ENCODE peak calls at places on chromosomes 2 and 18, in nine cellular contexts. K is neural progenitor cell; Z is kidney; U is A549; G is psoas muscle; L is naive thymus-derived CD4-positive, alpha-beta T cell; B is prostate gland; V is esophagus squamous epithelium; E is transverse colon. W is an unnamed sample.

GRCh38 chr2:46601328-46601963 is 122.1 kb downstream of the TMEM247 start:
- DNase-seq in K (no peak), Z (no peak), U (no peak), G (no peak), L (no peak), B (no peak), V (no peak), E (no peak), W (no peak)

GRCh38 chr2:72892506-72893173 is 5.4 kb downstream of the SPR start:
- DNase-seq in K (peak; percentile 87), Z (peak; percentile 89), U (peak; percentile 85), G (peak; percentile 74), L (peak; percentile 28), B (peak; percentile 51), V (no peak), E (peak; percentile 76), W (no peak)

GRCh38 chr2:39418491-39418890 is 18.6 kb downstream of the MAP4K3 start:
- DNase-seq in K (no peak), Z (no peak), U (no peak), G (no peak), L (no peak), B (no peak), V (no peak), E (no peak), W (no peak)

GRCh38 chr18:56495884-56496283 is 142.5 kb downstream of the TXNL1 start:
- DNase-seq in K (no peak), Z (no peak), U (no peak), G (no peak), L (no peak), B (no peak), V (no peak), E (no peak), W (no peak)

GRCh38 chr2:190713476-190713875 is 64.6 kb downstream of the NAB1 start:
- DNase-seq in K (no peak), Z (no peak), U (no peak), G (no peak), L (no peak), B (no peak), V (no peak), E (no peak), W (no peak)

GRCh38 chr2:147294825-147295392 is 549.9 kb upstream of the ACVR2A start:
- DNase-seq in K (no peak), Z (no peak), U (no peak), G (no peak), L (no peak), B (no peak), V (no peak), E (no peak), W (no peak)

GRCh38 chr2:162011718-162012564 is 62.1 kb downstream of the DPP4 start:
- DNase-seq in K (no peak), Z (no peak), U (no peak), G (no peak), L (peak; percentile 87), B (no peak), V (no peak), E (no peak), W (no peak)

GRCh38 chr2:174573621-174574081 is 24.0 kb downstream of the WIPF1 start:
- DNase-seq in K (no peak), Z (no peak), U (no peak), G (no peak), L (peak; percentile 47), B (peak; percentile 49), V (no peak), E (no peak), W (no peak)

GRCh38 chr18:6994719-6995430 is 122.7 kb downstream of the LAMA1 start:
- DNase-seq in K (no peak), Z (no peak), U (no peak), G (no peak), L (no peak), B (peak; percentile 50), V (no peak), E (no peak), W (peak; percentile 92)

DNA sequence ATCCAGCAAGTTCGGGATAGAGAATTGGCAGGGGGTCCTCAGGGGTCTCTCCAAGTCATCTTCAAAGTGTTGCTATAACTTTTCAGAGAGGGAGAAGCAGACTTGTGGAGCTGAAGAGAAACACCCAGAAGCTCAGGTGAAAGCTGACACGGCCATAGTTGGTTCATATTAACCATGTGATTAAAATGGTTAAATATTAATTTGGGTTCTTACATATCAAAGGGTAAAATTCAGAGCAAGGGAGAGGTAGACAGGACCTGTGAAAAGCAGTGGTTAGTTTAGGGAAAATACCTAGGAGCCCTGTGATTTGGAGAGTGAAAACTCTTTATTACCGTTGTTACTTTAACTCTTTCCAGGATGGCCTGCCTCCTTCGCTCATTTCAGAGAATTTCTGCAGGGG is at the start of gene UGT1A6:
- DNase-seq in K (no peak), Z (no peak), U (no peak), G (no peak), L (no peak), B (no peak), V (no peak), E (no peak), W (no peak)
- H3K27ac ChIP-seq in K (no peak within 1 kb of the TSS), Z (peak within 1 kb of the TSS; percentile 52), U (peak within 1 kb of the TSS; percentile 85), G (no peak within 1 kb of the TSS), L (no peak within 1 kb of the TSS), B (no peak within 1 kb of the TSS), V (peak within 1 kb of the TSS; percentile 90), E (peak within 1 kb of the TSS; percentile 42), W (peak within 1 kb of the TSS; percentile 80)

GRCh38 chr2:9247786-9248185 is 41.2 kb downstream of the ASAP2 start:
- DNase-seq in K (no peak), Z (no peak), U (no peak), G (no peak), L (no peak), B (no peak), V (no peak), E (peak; percentile 47), W (no peak)
- H3K27ac ChIP-seq in K (no peak overlapping the region), Z (peak overlapping the region; percentile 58), U (peak overlapping the region; percentile 84), G (no peak overlapping the region), L (no peak overlapping the region), B (no peak overlapping the region), V (no peak overlapping the region), E (peak overlapping the region; percentile 74), W (peak overlapping the region; percentile 99)

DNA sequence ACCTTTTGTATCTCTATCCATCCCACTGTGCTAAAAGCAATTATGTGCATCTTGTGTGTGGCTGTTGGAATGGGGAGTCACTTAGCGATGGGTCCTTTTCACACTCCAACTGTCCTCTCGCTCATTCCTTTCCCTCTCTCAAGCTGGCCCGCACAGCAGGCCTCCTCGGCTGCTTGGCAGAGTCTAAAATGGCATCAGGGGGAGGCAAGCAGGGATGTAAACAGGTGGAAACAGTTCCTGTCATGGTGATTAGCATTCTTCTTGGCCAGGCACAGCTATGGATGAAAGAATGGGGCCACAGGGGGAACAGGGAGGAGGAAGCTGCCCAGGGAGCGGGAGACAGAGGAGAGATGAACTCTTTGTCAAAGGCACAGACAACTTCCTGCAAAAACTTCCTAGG is 56.2 kb upstream of the LRPPRC start:
- DNase-seq in K (peak; percentile 63), Z (no peak), U (no peak), G (no peak), L (no peak), B (no peak), V (no peak), E (no peak), W (no peak)
- H3K27ac ChIP-seq in K (peak overlapping the region; percentile 54), Z (no peak overlapping the region), U (no peak overlapping the region), G (no peak overlapping the region), L (no peak overlapping the region), B (no peak overlapping the region), V (no peak overlapping the region), E (no peak overlapping the region), W (no peak overlapping the region)

GRCh38 chr2:9714630-9715214 is 83.9 kb upstream of the YWHAQ start:
- DNase-seq in K (no peak), Z (no peak), U (no peak), G (no peak), L (no peak), B (no peak), V (no peak), E (no peak), W (no peak)

GRCh38 chr2:9710311-9710710 is 79.5 kb upstream of the YWHAQ start:
- DNase-seq in K (no peak), Z (no peak), U (no peak), G (no peak), L (no peak), B (no peak), V (no peak), E (no peak), W (peak; percentile 14)

GRCh38 chr2:9709539-9710285 is 78.9 kb upstream of the YWHAQ start:
- DNase-seq in K (no peak), Z (no peak), U (no peak), G (no peak), L (no peak), B (no peak), V (no peak), E (no peak), W (no peak)

GRCh38 chr2:9715238-9715637 is 84.4 kb upstream of the YWHAQ start:
- DNase-seq in K (no peak), Z (no peak), U (no peak), G (no peak), L (no peak), B (no peak), V (no peak), E (no peak), W (no peak)

DNA sequence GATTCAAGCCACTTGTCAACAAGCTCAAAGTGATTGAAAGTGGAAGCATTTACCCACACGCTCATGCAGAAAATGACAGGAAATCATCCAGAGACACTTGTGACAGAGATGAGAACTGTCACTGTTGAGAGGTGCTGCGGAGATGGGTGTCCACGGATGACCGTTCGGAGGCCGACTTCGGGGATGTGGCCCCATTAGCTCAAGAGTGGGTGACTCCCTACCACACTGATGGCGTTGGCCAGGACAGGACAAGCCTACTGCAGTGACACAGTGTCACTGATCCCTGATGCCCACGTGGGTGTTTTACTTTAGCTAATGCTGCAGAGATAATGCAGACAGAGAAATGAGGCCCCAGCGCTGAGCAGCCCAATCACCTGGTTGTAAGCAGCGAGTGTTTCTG is 81.5 kb upstream of the YWHAQ start:
- DNase-seq in K (no peak), Z (no peak), U (no peak), G (no peak), L (no peak), B (no peak), V (no peak), E (no peak), W (no peak)
- H3K27ac ChIP-seq in K (no peak overlapping the region), Z (no peak overlapping the region), U (no peak overlapping the region), G (no peak overlapping the region), L (peak overlapping the region; percentile 1), B (no peak overlapping the region), V (no peak overlapping the region), E (no peak overlapping the region), W (no peak overlapping the region)

DNA sequence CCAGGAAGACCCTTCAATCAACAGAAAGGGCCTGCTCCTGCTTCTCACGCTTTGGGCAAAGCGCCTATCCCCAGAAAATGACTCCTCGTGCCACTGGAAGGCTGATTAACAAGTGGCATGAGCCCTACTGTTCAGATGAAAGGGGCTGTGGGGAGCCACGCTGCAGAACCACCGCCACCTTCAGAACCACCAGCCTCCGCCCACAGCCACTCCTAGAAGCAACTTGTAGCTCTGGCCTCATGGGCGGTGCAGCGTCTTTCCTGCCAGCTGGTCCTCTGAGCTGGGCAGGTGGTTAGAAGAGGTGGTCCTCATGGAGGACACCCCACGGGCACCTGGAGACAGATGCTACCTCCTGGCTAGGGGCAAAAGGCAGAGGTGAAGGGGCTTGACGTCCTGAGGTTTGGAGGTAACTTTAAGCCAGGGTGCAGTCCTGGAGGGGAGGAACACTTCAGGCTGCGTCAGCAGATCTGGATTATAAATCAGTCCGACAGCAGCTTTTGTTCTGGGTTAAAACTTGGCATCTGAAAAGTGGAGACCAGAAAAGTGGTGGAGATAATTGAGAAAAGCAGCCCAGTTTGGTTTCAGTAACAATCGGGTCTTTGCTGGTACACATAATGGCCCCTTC is 863 bp upstream of the SEMA4C start:
- DNase-seq in K (no peak), Z (peak; percentile 84), U (peak; percentile 31), G (no peak), L (peak; percentile 72), B (peak; percentile 68), V (no peak), E (peak; percentile 73), W (no peak)
- H3K27ac ChIP-seq in K (no peak overlapping the region), Z (peak overlapping the region; percentile 89), U (peak overlapping the region; percentile 100), G (peak overlapping the region; percentile 86), L (peak overlapping the region; percentile 85), B (peak overlapping the region; percentile 99), V (peak overlapping the region; percentile 100), E (peak overlapping the region; percentile 94), W (peak overlapping the region; percentile 75)

W was measured in epithelial cell of prostate.